ENCODE peak calls at places on chromosomes 5 and 9, in five cellular contexts. N, K, W, L and G are unnamed samples.

GRCh38 chr9:130319944-130320696 is 54.6 kb downstream of the HMCN2 start:
- DNase-seq in L (no peak), N (no peak), K (no peak), W (no peak), G (no peak)

GRCh38 chr5:142015781-142016533 is 3.1 kb upstream of the GNPDA1 start:
- DNase-seq in N (peak; percentile 49), L (peak; percentile 84), W (no peak), K (no peak), G (no peak)

GRCh38 chr9:77454668-77455067 is 193.5 kb downstream of the GNA14 start:
- DNase-seq in N (peak; percentile 57), K (no peak), L (no peak), W (peak; percentile 34), G (no peak)

GRCh38 chr9:76789850-76790249 is 25.6 kb downstream of the PCA3 start:
- DNase-seq in W (no peak), K (no peak), N (no peak), L (no peak), G (no peak)

GRCh38 chr9:2411459-2412215 is 209.9 kb upstream of the VLDLR start:
- DNase-seq in N (peak; percentile 85), K (no peak), W (no peak), L (peak; percentile 66), G (no peak)

GRCh38 chr9:6384732-6385131 is 28.3 kb upstream of the UHRF2 start:
- DNase-seq in K (no peak), N (no peak), L (no peak), W (no peak), G (no peak)

GRCh38 chr9:108394726-108395125 is 461.1 kb downstream of the ACTL7B start:
- DNase-seq in W (no peak), N (no peak), K (no peak), L (no peak), G (no peak)

GRCh38 chr9:128370367-128370751 is 815 bp upstream of the URM1 start:
- DNase-seq in N (no peak), L (no peak), W (no peak), K (no peak), G (no peak)

GRCh38 chr5:173094012-173094661 is 38.0 kb downstream of the CREBRF start:
- DNase-seq in K (no peak), W (peak; percentile 48), N (peak; percentile 93), L (no peak), G (no peak)

GRCh38 chr5:66987949-66988838 is 208.4 kb downstream of the CD180 start:
- DNase-seq in K (no peak), N (no peak), L (no peak), W (no peak), G (no peak)

GRCh38 chr9:36878986-36879982 is 154.8 kb downstream of the PAX5 start:
- DNase-seq in W (no peak), K (no peak), L (no peak), N (no peak), G (no peak)

GRCh38 chr5:139758510-139759036 is 37.0 kb upstream of the PSD2 start:
- DNase-seq in K (no peak), N (no peak), W (no peak), L (peak; percentile 55), G (no peak)

GRCh38 chr5:14268236-14268701 is 125.1 kb downstream of the TRIO start:
- DNase-seq in K (no peak), L (no peak), W (no peak), N (peak; percentile 87), G (no peak)

GRCh38 chr5:74035521-74035937 is 409.5 kb downstream of the ARHGEF28 start:
- DNase-seq in K (no peak), W (no peak), N (peak; percentile 70), L (no peak), G (no peak)

GRCh38 chr5:86909896-86910295 is 292.2 kb downstream of the COX7C start:
- DNase-seq in K (no peak), L (no peak), W (no peak), N (peak; percentile 76), G (peak; percentile 14)

GRCh38 chr5:143134269-143134668 is 269.2 kb downstream of the NR3C1 start:
- DNase-seq in W (no peak), L (no peak), K (no peak), N (peak; percentile 39), G (no peak)

GRCh38 chr5:76548525-76549229 is 74.5 kb downstream of the F2RL2 start:
- DNase-seq in K (no peak), W (no peak), L (no peak), N (no peak), G (no peak)

GRCh38 chr5:97231025-97231636 is 48.1 kb upstream of the RIOK2 start:
- DNase-seq in L (peak; percentile 14), W (peak; percentile 50), N (peak; percentile 58), K (no peak), G (peak; percentile 41)

GRCh38 chr5:150626853-150627276 is 13.6 kb upstream of the SYNPO start:
- DNase-seq in W (no peak), L (peak; percentile 92), N (peak; percentile 56), K (no peak), G (no peak)

GRCh38 chr5:157915638-157916037 is 56.7 kb upstream of the CLINT1 start:
- DNase-seq in K (peak; percentile 34), N (peak; percentile 55), W (no peak), L (peak; percentile 15), G (peak; percentile 50)

GRCh38 chr5:67752357-67752708 is 463.2 kb upstream of the PIK3R1 start:
- DNase-seq in K (no peak), W (no peak), L (no peak), N (no peak), G (no peak)

GRCh38 chr5:177357459-177358332 is at the start of gene RGS14:
- DNase-seq in W (no peak), K (no peak), N (peak; percentile 55), L (peak; percentile 93), G (peak; percentile 87)

GRCh38 chr9:98971168-98971914 is 27.6 kb downstream of the COL15A1 start:
- DNase-seq in L (peak; percentile 95), W (peak; percentile 51), K (no peak), N (peak; percentile 66), G (no peak)

GRCh38 chr5:122999947-123000563 is 36.5 kb downstream of the PPIC start:
- DNase-seq in L (no peak), K (no peak), W (no peak), N (peak; percentile 6), G (no peak)

GRCh38 chr9:1005043-1005667 is 28.7 kb downstream of the DMRT3 start:
- DNase-seq in W (peak; percentile 6), K (no peak), L (peak; percentile 80), N (peak; percentile 21), G (no peak)

GRCh38 chr9:89811356-89811755 is 206.5 kb downstream of the GADD45G start:
- DNase-seq in K (no peak), L (no peak), N (no peak), W (no peak), G (peak; percentile 9)

GRCh38 chr9:89811896-89812450 is 207.2 kb downstream of the GADD45G start:
- DNase-seq in K (no peak), L (no peak), W (no peak), N (no peak), G (peak; percentile 4)

GRCh38 chr9:89812556-89813181 is 207.9 kb downstream of the GADD45G start:
- DNase-seq in L (no peak), K (no peak), W (no peak), N (no peak), G (peak; percentile 76)

GRCh38 chr9:89808801-89809200 is 204.0 kb downstream of the GADD45G start:
- DNase-seq in L (no peak), K (no peak), N (peak; percentile 82), W (no peak), G (no peak)

DNA sequence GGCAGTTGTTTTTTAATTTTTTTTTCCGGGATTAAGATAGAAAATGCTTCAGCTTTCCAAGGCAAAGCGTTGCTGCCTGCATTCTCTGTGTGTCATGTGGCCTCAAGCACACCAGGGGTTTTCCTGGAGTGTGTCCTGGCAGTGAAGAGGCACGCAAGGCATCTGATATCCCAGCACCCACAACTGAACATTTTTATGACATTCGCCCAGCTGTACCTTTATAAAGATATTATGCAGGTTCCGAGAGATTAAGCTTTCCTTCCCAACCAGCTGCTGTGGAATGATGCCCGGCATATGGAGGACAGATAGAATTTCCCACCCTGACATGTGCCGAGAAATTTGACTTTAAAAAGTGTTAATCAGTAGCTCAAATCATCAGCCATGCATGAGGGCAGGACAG is 205.6 kb downstream of the GADD45G start:
- DNase-seq in W (no peak), K (no peak), L (no peak), N (peak; percentile 16), G (no peak)
- TF ChIP-seq CTCF in W (no peak), K (no peak), L (no peak), N (no peak), G (no peak)

DNA sequence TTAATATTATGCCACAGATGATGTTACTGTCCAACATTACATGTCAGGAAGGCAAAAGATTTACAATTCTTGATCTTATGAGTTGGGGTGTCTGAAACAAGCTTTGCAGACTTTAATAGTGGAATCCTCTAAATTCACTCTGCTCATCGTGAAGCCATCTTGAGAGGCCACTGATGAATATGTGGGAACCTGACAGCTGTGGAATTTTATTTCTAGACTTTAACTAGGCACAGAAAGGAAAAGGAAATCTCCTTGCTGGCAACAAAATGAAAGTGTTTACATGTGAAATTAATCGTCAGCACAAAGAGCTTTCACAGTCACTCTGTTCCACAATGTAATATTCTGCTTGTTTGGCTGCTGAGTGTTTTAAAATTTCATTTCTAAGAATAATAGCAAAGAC is 14.8 kb downstream of the NREP start:
- DNase-seq in K (no peak), N (no peak), W (no peak), L (no peak), G (no peak)
- H3K4me3 ChIP-seq in K (no peak overlapping the region), N (peak overlapping the region; percentile 5), W (no peak overlapping the region), L (peak overlapping the region; percentile 27), G (no peak overlapping the region)

GRCh38 chr5:69360442-69360841 is 8.9 kb downstream of the AK6 start:
- DNase-seq in L (no peak), W (no peak), N (no peak), K (no peak), G (no peak)

GRCh38 chr5:69367697-69368279 is 1.5 kb downstream of the AK6 start:
- DNase-seq in K (no peak), N (no peak), L (no peak), W (no peak), G (no peak)

GRCh38 chr5:69368458-69369368 is 607 bp downstream of the AK6 start:
- DNase-seq in W (peak; percentile 0), K (no peak), N (peak; percentile 54), L (no peak), G (no peak)

GRCh38 chr5:69364850-69365249 is 4.5 kb downstream of the AK6 start:
- DNase-seq in N (peak; percentile 4), L (no peak), K (no peak), W (no peak), G (no peak)

GRCh38 chr5:69364414-69364813 is 4.9 kb downstream of the AK6 start:
- DNase-seq in K (no peak), W (no peak), L (peak; percentile 35), N (no peak), G (no peak)
- TF ChIP-seq CTCF in K (no peak), W (peak; percentile 45), L (peak; percentile 49), N (peak; percentile 53), G (no peak)

GRCh38 chr5:5971227-5971626 is 407.1 kb downstream of the MED10 start:
- DNase-seq in L (peak; percentile 23), N (no peak), W (no peak), K (no peak), G (no peak)
- H3K4me3 ChIP-seq in L (no peak overlapping the region), N (no peak overlapping the region), W (no peak overlapping the region), K (no peak overlapping the region), G (no peak overlapping the region)